ENCODE peak calls at places on chromosomes 4 and X, in four cellular contexts. O, Q, P and H are unnamed samples.

GRCh38 chr4:6349896-6350295 is 80.2 kb downstream of the WFS1 start:
- DNase-seq in O (no peak), Q (no peak), P (no peak), H (no peak)

GRCh38 chr4:165505991-165506779 is 127.4 kb downstream of the CPE start:
- DNase-seq in O (no peak), Q (no peak), P (no peak), H (no peak)

GRCh38 chrX:93673056-93673868 is at the start of gene NAP1L3:
- DNase-seq in P (peak; percentile 12), Q (no peak), O (peak; percentile 44), H (no peak)

GRCh38 chr4:113692809-113693411 is 68.6 kb downstream of the CAMK2D start:
- DNase-seq in P (no peak), Q (no peak), O (no peak), H (no peak)

GRCh38 chr4:8637456-8637984 is 45.0 kb downstream of the CPZ start:
- DNase-seq in O (no peak), Q (no peak), P (no peak), H (no peak)

GRCh38 chr4:39936565-39937418 is 40.9 kb downstream of the PDS5A start:
- DNase-seq in O (no peak), P (no peak), Q (no peak), H (no peak)

GRCh38 chrX:144219035-144219434 is 335.2 kb downstream of the UBE2NL start:
- DNase-seq in P (no peak), O (peak; percentile 26), Q (no peak), H (peak; percentile 5)

GRCh38 chr4:4317496-4318232 is 27.6 kb downstream of the ZBTB49 start:
- DNase-seq in Q (no peak), P (no peak), O (no peak), H (no peak)

GRCh38 chr4:98092833-98093439 is 50.3 kb downstream of the STPG2 start:
- DNase-seq in P (no peak), Q (no peak), O (no peak), H (no peak)

GRCh38 chrX:3143043-3143799 is 102.0 kb downstream of the ARSF start:
- DNase-seq in P (no peak), O (no peak), Q (no peak), H (peak; percentile 80)

GRCh38 chr4:20305976-20306375 is 54.3 kb downstream of the SLIT2 start:
- DNase-seq in O (no peak), P (no peak), Q (no peak), H (no peak)

GRCh38 chr4:26075588-26075987 is 161.6 kb downstream of the SMIM20 start:
- DNase-seq in P (no peak), Q (no peak), O (no peak), H (peak; percentile 21)

GRCh38 chr4:44120646-44121045 is 328.0 kb downstream of the KCTD8 start:
- DNase-seq in Q (no peak), O (no peak), P (no peak), H (no peak)

GRCh38 chr4:14309429-14309828 is 681.9 kb upstream of the BOD1L1 start:
- DNase-seq in O (no peak), P (no peak), Q (no peak), H (no peak)

GRCh38 chrX:42102586-42103282 is 179.4 kb upstream of the CASK start:
- DNase-seq in P (no peak), Q (no peak), O (no peak), H (no peak)

DNA sequence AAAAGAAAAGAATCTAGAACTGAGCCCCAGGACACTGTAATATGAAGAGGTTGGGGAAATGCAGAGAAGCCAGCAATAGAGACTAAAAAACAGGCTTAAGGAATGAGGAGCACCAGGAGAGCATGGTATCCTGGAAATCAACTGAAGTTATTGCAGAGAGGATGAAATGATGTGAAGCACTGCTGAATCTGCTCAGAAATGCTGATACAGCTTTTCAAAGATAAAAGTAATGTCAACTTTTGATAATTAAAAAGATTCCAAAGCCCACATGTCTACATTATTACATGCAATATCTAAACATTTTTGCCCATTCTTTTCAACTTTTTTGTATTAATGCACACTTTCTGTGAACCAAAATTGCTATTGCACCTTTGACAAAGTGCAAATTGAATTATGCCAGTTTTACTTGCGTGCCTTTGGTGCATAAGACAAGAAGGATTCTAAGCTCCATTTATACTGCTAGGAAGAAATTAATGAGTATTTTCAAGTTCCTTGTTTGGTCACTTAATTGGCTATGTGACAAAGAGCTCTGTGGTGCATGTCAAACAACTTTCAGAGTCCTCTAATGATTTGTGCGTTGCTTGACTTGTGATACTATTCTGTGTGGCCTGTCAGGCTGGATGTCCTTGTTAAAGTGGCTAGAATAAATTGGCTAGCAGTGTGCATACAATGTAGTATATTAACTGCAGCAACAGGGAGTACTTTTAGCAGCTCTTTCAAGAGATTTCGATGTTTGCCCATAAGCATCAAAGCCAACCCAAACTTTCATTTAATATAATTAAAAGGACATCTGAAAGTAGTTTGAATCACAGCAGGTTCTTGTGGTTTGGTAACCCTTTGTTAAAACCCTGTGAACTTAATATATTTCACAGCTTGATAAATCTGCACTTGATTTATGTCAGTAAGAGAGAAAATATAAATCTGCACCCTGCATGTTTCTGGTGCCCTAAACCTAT is 718.7 kb downstream of the ADGRL3 start:
- DNase-seq in Q (no peak), O (no peak), P (no peak), H (no peak)
- H3K27ac ChIP-seq in Q (no peak overlapping the region), O (no peak overlapping the region), P (no peak overlapping the region), H (no peak overlapping the region)

GRCh38 chrX:50698944-50699343 is 115.0 kb downstream of the SHROOM4 start:
- DNase-seq in O (no peak), Q (no peak), P (no peak), H (no peak)

GRCh38 chrX:50691820-50692219 is 122.2 kb downstream of the SHROOM4 start:
- DNase-seq in Q (peak; percentile 35), P (no peak), O (no peak), H (peak; percentile 26)

GRCh38 chrX:50700921-50701320 is 113.1 kb downstream of the SHROOM4 start:
- DNase-seq in P (no peak), O (no peak), Q (no peak), H (no peak)

GRCh38 chrX:50697691-50698090 is 116.3 kb downstream of the SHROOM4 start:
- DNase-seq in P (no peak), Q (no peak), O (no peak), H (no peak)
- H3K4me3 ChIP-seq in P (no peak overlapping the region), Q (no peak overlapping the region), O (no peak overlapping the region), H (no peak overlapping the region)

DNA sequence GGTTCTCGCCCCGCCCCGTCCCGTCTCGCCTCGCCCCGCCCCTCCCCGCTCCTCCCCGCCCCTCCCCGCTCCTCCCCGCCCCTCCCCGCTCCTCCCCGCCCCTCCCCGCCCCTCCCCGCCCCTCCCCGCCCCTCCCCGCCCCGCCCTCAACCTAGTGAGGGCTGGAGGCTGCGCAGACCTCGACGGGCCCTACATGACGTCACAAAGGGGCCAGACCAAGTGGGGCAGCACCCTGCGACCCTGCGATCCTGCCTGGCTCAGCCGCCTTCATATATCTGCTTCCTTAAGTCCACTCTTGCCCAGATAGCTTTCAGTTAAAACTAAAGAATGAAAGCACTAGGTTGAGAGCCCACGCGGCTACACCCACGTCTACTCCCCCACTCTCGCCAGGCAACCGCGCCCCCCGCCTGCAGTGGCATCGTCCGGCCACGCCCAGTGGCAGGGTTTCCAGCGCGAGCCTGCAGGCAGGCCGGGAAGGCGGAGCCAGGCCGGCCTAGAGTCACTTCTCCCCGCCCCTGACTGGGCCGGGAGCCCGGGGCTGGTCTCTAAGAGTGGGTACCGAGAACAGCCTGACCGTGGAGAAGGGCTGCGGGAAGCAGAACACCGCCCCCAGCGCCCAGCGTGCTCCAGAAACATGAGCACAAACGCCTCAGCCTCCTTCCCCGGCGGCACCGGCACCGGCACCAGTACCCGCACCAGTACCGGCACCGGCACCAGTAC is 1.5 kb upstream of the MAOA start:
- DNase-seq in O (peak; percentile 94), P (peak; percentile 93), Q (peak; percentile 88), H (peak; percentile 62)
- TF ChIP-seq POLR2AphosphoS5 in O (peak; percentile 64), P (peak; percentile 92), Q (no peak), H (no peak)

GRCh38 chr4:22491939-22492338 is 23.9 kb downstream of the ADGRA3 start:
- DNase-seq in O (no peak), Q (no peak), P (no peak), H (no peak)
- H3K27ac ChIP-seq in O (no peak overlapping the region), Q (no peak overlapping the region), P (peak overlapping the region; percentile 79), H (no peak overlapping the region)